ENCODE peak calls at places on chromosomes 13 and 19, in nine cellular contexts. T is thoracic aorta; B is mesendoderm; M is CD8-positive, alpha-beta T cell; I is CD4-positive, alpha-beta memory T cell; E is effector memory CD4-positive, alpha-beta T cell; X is GM23338; N is right cardiac atrium; C is left ventricle myocardium inferior. O is an unnamed sample.

GRCh38 chr13:46679369-46680180 is 117.4 kb downstream of the ESD start:
- DNase-seq in T (no peak), B (no peak), M (peak; percentile 18), I (peak; percentile 15), E (no peak), X (no peak), N (no peak), C (no peak), O (no peak)

GRCh38 chr19:372306-372890 is 27.8 kb upstream of the MIER2 start:
- DNase-seq in T (no peak), B (no peak), M (no peak), I (no peak), E (no peak), X (no peak), N (peak; percentile 74), C (peak; percentile 74), O (no peak)

GRCh38 chr19:27828781-27829275 is 1384.1 kb downstream of the UQCRFS1 start:
- DNase-seq in T (no peak), B (no peak), M (no peak), I (no peak), E (no peak), X (no peak), N (no peak), C (no peak), O (no peak)

GRCh38 chr13:102812616-102813287 is 13.8 kb downstream of the BIVM start:
- DNase-seq in T (no peak), B (peak; percentile 29), M (no peak), I (no peak), E (no peak), X (peak; percentile 32), N (no peak), C (no peak), O (no peak)

GRCh38 chr13:23378009-23378632 is 55.4 kb downstream of the SACS start:
- DNase-seq in T (peak; percentile 66), B (peak; percentile 72), M (no peak), I (peak; percentile 51), E (no peak), X (peak; percentile 33), N (peak; percentile 51), C (no peak), O (no peak)

GRCh38 chr13:33997574-33997973 is 179.6 kb downstream of the RFC3 start:
- DNase-seq in T (no peak), B (no peak), M (no peak), I (no peak), E (no peak), X (no peak), N (no peak), C (no peak), O (no peak)

GRCh38 chr13:97977376-97977705 is 23.9 kb downstream of the IPO5 start:
- DNase-seq in T (no peak), B (no peak), M (no peak), I (no peak), E (no peak), X (no peak), N (no peak), C (no peak), O (no peak)

GRCh38 chr19:16069813-16070365 is 6.4 kb upstream of the TPM4 start:
- DNase-seq in T (no peak), B (no peak), M (no peak), I (no peak), E (no peak), X (no peak), N (no peak), C (no peak), O (no peak)

GRCh38 chr19:49538643-49539042 is 10.8 kb downstream of the RCN3 start:
- DNase-seq in T (no peak), B (no peak), M (no peak), I (no peak), E (no peak), X (no peak), N (no peak), C (no peak), O (no peak)

GRCh38 chr19:41321600-41322270 is 11.8 kb downstream of the CCDC97 start:
- DNase-seq in T (no peak), B (peak; percentile 93), M (no peak), I (no peak), E (no peak), X (peak; percentile 84), N (peak; percentile 60), C (no peak), O (no peak)

GRCh38 chr19:7267792-7268736 is 26.1 kb downstream of the INSR start:
- DNase-seq in T (no peak), B (no peak), M (no peak), I (no peak), E (no peak), X (no peak), N (no peak), C (no peak), O (no peak)

GRCh38 chr13:110714798-110715394 is 1.4 kb downstream of the ING1 start:
- DNase-seq in T (no peak), B (peak; percentile 79), M (peak; percentile 42), I (no peak), E (no peak), X (peak; percentile 64), N (peak; percentile 66), C (peak; percentile 74), O (peak; percentile 79)

GRCh38 chr19:18865973-18866799 is 29.8 kb downstream of the CERS1 start:
- DNase-seq in T (no peak), B (peak; percentile 71), M (peak; percentile 40), I (peak; percentile 60), E (peak; percentile 27), X (peak; percentile 86), N (peak; percentile 64), C (peak; percentile 66), O (peak; percentile 66)

GRCh38 chr13:73058432-73058740 is 419 bp upstream of the KLF5 start:
- DNase-seq in T (no peak), B (no peak), M (no peak), I (no peak), E (no peak), X (no peak), N (no peak), C (no peak), O (no peak)
- H3K27ac ChIP-seq in T (no peak overlapping the region), B (no peak overlapping the region), M (no peak overlapping the region), I (no peak overlapping the region), E (no peak overlapping the region), X (no peak overlapping the region), N (no peak overlapping the region), C (peak overlapping the region; percentile 69), O (peak overlapping the region; percentile 70)

GRCh38 chr13:19181021-19181620 is 503 bp downstream of the TUBA3C start:
- DNase-seq in T (no peak), B (no peak), M (no peak), I (no peak), E (no peak), X (no peak), N (no peak), C (no peak), O (no peak)
- H3K27ac ChIP-seq in T (no peak overlapping the region), B (no peak overlapping the region), M (no peak overlapping the region), I (no peak overlapping the region), E (no peak overlapping the region), X (no peak overlapping the region), N (no peak overlapping the region), C (no peak overlapping the region), O (no peak overlapping the region)

DNA sequence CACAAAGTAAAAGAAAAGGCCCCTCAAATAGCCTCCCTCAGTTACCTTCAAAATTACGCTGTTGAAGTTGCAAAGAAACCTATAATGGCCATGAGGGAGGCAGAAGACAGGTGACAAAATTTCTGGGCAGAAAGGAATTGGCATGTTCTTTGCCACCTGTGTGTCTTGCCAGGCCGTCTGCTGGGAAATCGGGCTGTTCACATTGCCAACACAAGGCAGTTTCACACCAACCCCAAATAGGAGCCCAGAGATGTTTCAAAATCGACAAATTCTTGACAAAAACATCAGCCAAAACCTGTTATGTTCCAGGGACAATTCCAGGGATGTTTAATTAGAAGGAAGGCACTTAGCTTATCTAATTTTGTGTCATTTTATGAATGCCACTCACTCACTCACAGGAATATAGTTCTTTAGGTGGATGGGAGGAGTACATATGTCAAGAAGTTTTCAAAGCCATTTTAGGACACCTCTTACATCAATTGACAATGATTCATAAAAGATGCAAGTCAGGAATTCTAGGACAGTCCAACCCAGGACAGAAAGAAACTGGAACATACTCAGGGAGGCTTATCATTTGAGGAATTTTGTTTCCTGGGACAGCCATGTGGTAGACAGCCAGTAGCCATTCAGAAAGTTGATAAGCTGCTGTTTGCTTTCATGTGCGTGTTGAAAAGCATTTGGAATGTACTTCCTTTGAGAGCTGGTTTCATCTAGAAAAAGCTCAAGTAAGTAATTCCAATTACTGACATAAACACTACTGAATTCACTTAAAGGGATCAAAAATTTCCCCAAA is 164.6 kb downstream of the RGCC start:
- DNase-seq in T (no peak), B (peak; percentile 37), M (no peak), I (no peak), E (no peak), X (no peak), N (no peak), C (no peak), O (no peak)
- H3K27ac ChIP-seq in T (peak overlapping the region; percentile 58), B (no peak overlapping the region), M (no peak overlapping the region), I (no peak overlapping the region), E (no peak overlapping the region), X (no peak overlapping the region), N (peak overlapping the region; percentile 64), C (peak overlapping the region; percentile 79), O (no peak overlapping the region)

GRCh38 chr13:48896312-48896711 is 79.4 kb upstream of the FNDC3A start:
- DNase-seq in T (no peak), B (no peak), M (no peak), I (no peak), E (no peak), X (no peak), N (no peak), C (no peak), O (no peak)

GRCh38 chr13:48888613-48889012 is 87.1 kb upstream of the FNDC3A start:
- DNase-seq in T (no peak), B (no peak), M (no peak), I (no peak), E (no peak), X (no peak), N (no peak), C (no peak), O (no peak)

GRCh38 chr13:48891586-48891985 is 84.1 kb upstream of the FNDC3A start:
- DNase-seq in T (no peak), B (no peak), M (no peak), I (no peak), E (no peak), X (no peak), N (no peak), C (no peak), O (no peak)

GRCh38 chr13:48890386-48890785 is 85.3 kb upstream of the FNDC3A start:
- DNase-seq in T (no peak), B (no peak), M (no peak), I (no peak), E (no peak), X (no peak), N (no peak), C (no peak), O (no peak)

DNA sequence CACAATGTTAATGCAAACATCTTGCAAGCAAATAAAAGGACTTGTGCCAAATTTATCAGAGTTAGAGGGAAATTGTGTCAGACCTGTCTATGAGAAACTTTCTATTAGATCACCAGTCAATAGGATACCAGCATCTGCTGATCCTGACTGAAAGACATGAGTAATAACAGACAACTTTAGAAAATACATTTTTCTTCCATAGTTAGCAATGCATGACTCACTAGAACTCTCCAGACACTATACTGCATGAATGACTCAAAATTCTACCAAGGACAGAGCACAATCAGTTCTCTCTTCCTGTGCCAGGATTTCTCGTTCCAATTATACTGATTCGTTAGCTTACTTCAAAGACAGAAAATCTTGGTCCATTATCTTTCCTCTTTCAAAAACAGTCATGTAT is 83.4 kb upstream of the FNDC3A start:
- DNase-seq in T (no peak), B (no peak), M (no peak), I (no peak), E (no peak), X (no peak), N (no peak), C (no peak), O (no peak)
- H3K27ac ChIP-seq in T (peak overlapping the region; percentile 48), B (no peak overlapping the region), M (no peak overlapping the region), I (no peak overlapping the region), E (no peak overlapping the region), X (no peak overlapping the region), N (no peak overlapping the region), C (no peak overlapping the region), O (no peak overlapping the region)